ENCODE peak calls at places on chromosomes 13 and 19, in seven cellular contexts. One of them, this sample, is unnamed. For H3K4me1 and H3K27me3, the result is how much of the 10 kb centered on the place peaks cover.

GRCh38 chr19:7522923-7523667 is 671 bp downstream of the MCOLN1 start:
- DNase-seq in GM23248: peak
- DNase-seq in colonic mucosa: no peak
- DNase-seq in naive thymus-derived CD4-positive, alpha-beta T cell: no peak
- DNase-seq in upper lobe of right lung: no peak
- DNase-seq in uterus: no peak
- DNase-seq in H9: no peak
- DNase-seq in this sample: no peak

GRCh38 chr19:27681972-27682371 is 1531.0 kb downstream of the UQCRFS1 start:
- DNase-seq in GM23248: no peak
- DNase-seq in colonic mucosa: no peak
- DNase-seq in naive thymus-derived CD4-positive, alpha-beta T cell: no peak
- DNase-seq in upper lobe of right lung: no peak
- DNase-seq in uterus: no peak
- DNase-seq in H9: no peak
- DNase-seq in this sample: no peak

GRCh38 chr19:55094456-55095259 is 19.0 kb downstream of the EPS8L1 start:
- DNase-seq in GM23248: no peak
- DNase-seq in colonic mucosa: no peak
- DNase-seq in naive thymus-derived CD4-positive, alpha-beta T cell: no peak
- DNase-seq in upper lobe of right lung: no peak
- DNase-seq in uterus: no peak
- DNase-seq in H9: peak
- DNase-seq in this sample: peak

GRCh38 chr19:33823341-33823740 is 26.7 kb downstream of the KCTD15 start:
- DNase-seq in GM23248: no peak
- DNase-seq in colonic mucosa: no peak
- DNase-seq in naive thymus-derived CD4-positive, alpha-beta T cell: no peak
- DNase-seq in upper lobe of right lung: peak
- DNase-seq in uterus: no peak
- DNase-seq in H9: no peak
- DNase-seq in this sample: peak

GRCh38 chr19:10769533-10770491 is 51.9 kb downstream of the DNM2 start:
- DNase-seq in GM23248: peak
- DNase-seq in colonic mucosa: no peak
- DNase-seq in naive thymus-derived CD4-positive, alpha-beta T cell: no peak
- DNase-seq in upper lobe of right lung: no peak
- DNase-seq in uterus: peak
- DNase-seq in H9: no peak
- DNase-seq in this sample: peak

GRCh38 chr13:74290324-74290773 is 156.1 kb upstream of the KLF12 start:
- DNase-seq in GM23248: peak
- DNase-seq in colonic mucosa: no peak
- DNase-seq in naive thymus-derived CD4-positive, alpha-beta T cell: no peak
- DNase-seq in upper lobe of right lung: no peak
- DNase-seq in uterus: peak
- DNase-seq in H9: peak
- DNase-seq in this sample: peak

GRCh38 chr13:27176772-27177171 is 5.2 kb upstream of the USP12 start:
- DNase-seq in GM23248: no peak
- DNase-seq in colonic mucosa: no peak
- DNase-seq in naive thymus-derived CD4-positive, alpha-beta T cell: no peak
- DNase-seq in upper lobe of right lung: no peak
- DNase-seq in uterus: no peak
- DNase-seq in H9: no peak
- DNase-seq in this sample: no peak

GRCh38 chr13:73262862-73263627 is 204.2 kb downstream of the KLF5 start:
- DNase-seq in GM23248: no peak
- DNase-seq in colonic mucosa: no peak
- DNase-seq in naive thymus-derived CD4-positive, alpha-beta T cell: no peak
- DNase-seq in upper lobe of right lung: no peak
- DNase-seq in uterus: no peak
- DNase-seq in H9: no peak
- DNase-seq in this sample: no peak

GRCh38 chr13:33326246-33326645 is 40.7 kb upstream of the STARD13 start:
- DNase-seq in GM23248: no peak
- DNase-seq in colonic mucosa: no peak
- DNase-seq in naive thymus-derived CD4-positive, alpha-beta T cell: no peak
- DNase-seq in upper lobe of right lung: no peak
- DNase-seq in uterus: no peak
- DNase-seq in H9: no peak
- DNase-seq in this sample: no peak

GRCh38 chr19:46755853-46756543 is 9.7 kb upstream of the STRN4 start:
- DNase-seq in GM23248: no peak
- DNase-seq in colonic mucosa: no peak
- DNase-seq in naive thymus-derived CD4-positive, alpha-beta T cell: no peak
- DNase-seq in upper lobe of right lung: no peak
- DNase-seq in uterus: no peak
- DNase-seq in H9: no peak
- DNase-seq in this sample: no peak

GRCh38 chr13:21625366-21625765 is 21.4 kb upstream of the MICU2 start:
- DNase-seq in GM23248: peak
- DNase-seq in colonic mucosa: peak
- DNase-seq in naive thymus-derived CD4-positive, alpha-beta T cell: no peak
- DNase-seq in upper lobe of right lung: no peak
- DNase-seq in uterus: no peak
- DNase-seq in H9: no peak
- DNase-seq in this sample: no peak

GRCh38 chr13:112846411-112847115 is 122.5 kb upstream of the MCF2L start:
- DNase-seq in GM23248: no peak
- DNase-seq in colonic mucosa: no peak
- DNase-seq in naive thymus-derived CD4-positive, alpha-beta T cell: no peak
- DNase-seq in upper lobe of right lung: no peak
- DNase-seq in uterus: no peak
- DNase-seq in H9: no peak
- DNase-seq in this sample: no peak

GRCh38 chr19:13961826-13962737 is 9.8 kb downstream of the DCAF15 start:
- DNase-seq in GM23248: no peak
- DNase-seq in colonic mucosa: no peak
- DNase-seq in naive thymus-derived CD4-positive, alpha-beta T cell: no peak
- DNase-seq in upper lobe of right lung: no peak
- DNase-seq in uterus: no peak
- DNase-seq in H9: peak
- DNase-seq in this sample: peak

GRCh38 chr13:23567792-23568480 is 2.3 kb upstream of the TNFRSF19 start:
- DNase-seq in GM23248: no peak
- DNase-seq in colonic mucosa: no peak
- DNase-seq in naive thymus-derived CD4-positive, alpha-beta T cell: no peak
- DNase-seq in upper lobe of right lung: no peak
- DNase-seq in uterus: no peak
- DNase-seq in H9: peak
- DNase-seq in this sample: peak

GRCh38 chr13:78241278-78241919 is 322.8 kb upstream of the EDNRB start:
- DNase-seq in GM23248: peak
- DNase-seq in colonic mucosa: peak
- DNase-seq in naive thymus-derived CD4-positive, alpha-beta T cell: no peak
- DNase-seq in upper lobe of right lung: peak
- DNase-seq in uterus: no peak
- DNase-seq in H9: peak
- DNase-seq in this sample: peak

GRCh38 chr19:47240996-47241918 is 10.3 kb upstream of the BBC3 start:
- DNase-seq in GM23248: peak
- DNase-seq in colonic mucosa: peak
- DNase-seq in naive thymus-derived CD4-positive, alpha-beta T cell: peak
- DNase-seq in upper lobe of right lung: peak
- DNase-seq in uterus: peak
- DNase-seq in H9: peak
- DNase-seq in this sample: peak

GRCh38 chr13:92842145-92842544 is 384.5 kb upstream of the GPC6 start:
- DNase-seq in GM23248: peak
- DNase-seq in colonic mucosa: no peak
- DNase-seq in naive thymus-derived CD4-positive, alpha-beta T cell: no peak
- DNase-seq in upper lobe of right lung: no peak
- DNase-seq in uterus: no peak
- DNase-seq in H9: no peak
- DNase-seq in this sample: no peak

GRCh38 chr19:42114412-42114811 is 17.8 kb downstream of the POU2F2 start:
- DNase-seq in GM23248: no peak
- DNase-seq in colonic mucosa: no peak
- DNase-seq in naive thymus-derived CD4-positive, alpha-beta T cell: no peak
- DNase-seq in upper lobe of right lung: no peak
- DNase-seq in uterus: no peak
- DNase-seq in H9: peak
- DNase-seq in this sample: peak

DNA sequence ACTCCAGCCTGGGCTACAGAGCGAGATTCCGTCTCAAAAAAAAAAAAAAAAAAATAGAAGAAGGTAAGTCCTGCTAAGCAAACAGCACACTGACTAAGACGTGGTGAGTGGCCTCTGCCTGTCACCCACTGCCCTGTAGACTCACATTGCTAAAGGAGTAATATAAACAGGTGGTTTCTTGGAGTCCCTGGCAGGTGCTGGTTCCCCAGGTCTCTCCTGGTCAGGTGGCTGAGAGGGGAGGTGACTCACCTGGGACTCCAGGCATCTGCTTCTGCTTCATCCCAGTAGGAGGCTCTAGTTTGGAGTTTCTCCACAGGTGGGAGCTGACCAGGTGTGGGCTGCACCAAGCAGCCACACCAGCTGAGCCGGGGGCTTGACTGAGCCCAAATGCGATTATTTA is at the start of gene OR10H1:
- DNase-seq in GM23248: no peak
- DNase-seq in colonic mucosa: no peak
- DNase-seq in naive thymus-derived CD4-positive, alpha-beta T cell: no peak
- DNase-seq in upper lobe of right lung: no peak
- DNase-seq in uterus: no peak
- DNase-seq in H9: no peak
- DNase-seq in this sample: no peak
- H3K4me1 ChIP-seq in GM23248: under half
- H3K4me1 ChIP-seq in colonic mucosa: under half
- H3K4me1 ChIP-seq in naive thymus-derived CD4-positive, alpha-beta T cell: under half
- H3K4me1 ChIP-seq in upper lobe of right lung: under half
- H3K4me1 ChIP-seq in uterus: under half
- H3K4me1 ChIP-seq in H9: under half
- H3K4me1 ChIP-seq in this sample: under half

GRCh38 chr13:72141845-72142470 is 275.0 kb upstream of the DACH1 start:
- DNase-seq in GM23248: no peak
- DNase-seq in colonic mucosa: no peak
- DNase-seq in naive thymus-derived CD4-positive, alpha-beta T cell: no peak
- DNase-seq in upper lobe of right lung: no peak
- DNase-seq in uterus: no peak
- DNase-seq in H9: no peak
- DNase-seq in this sample: no peak
- H3K27ac ChIP-seq in GM23248: no peak
- H3K27ac ChIP-seq in colonic mucosa: no peak
- H3K27ac ChIP-seq in naive thymus-derived CD4-positive, alpha-beta T cell: no peak
- H3K27ac ChIP-seq in upper lobe of right lung: no peak
- H3K27ac ChIP-seq in uterus: no peak
- H3K27ac ChIP-seq in H9: no peak
- H3K27ac ChIP-seq in this sample: no peak

GRCh38 chr19:3038214-3038613 is 9.1 kb upstream of the TLE2 start:
- DNase-seq in GM23248: no peak
- DNase-seq in colonic mucosa: no peak
- DNase-seq in naive thymus-derived CD4-positive, alpha-beta T cell: no peak
- DNase-seq in upper lobe of right lung: no peak
- DNase-seq in uterus: no peak
- DNase-seq in H9: no peak
- DNase-seq in this sample: no peak

GRCh38 chr19:3034194-3034844 is 5.2 kb upstream of the TLE2 start:
- DNase-seq in GM23248: no peak
- DNase-seq in colonic mucosa: no peak
- DNase-seq in naive thymus-derived CD4-positive, alpha-beta T cell: no peak
- DNase-seq in upper lobe of right lung: no peak
- DNase-seq in uterus: no peak
- DNase-seq in H9: no peak
- DNase-seq in this sample: no peak

GRCh38 chr19:3035542-3036118 is 6.5 kb upstream of the TLE2 start:
- DNase-seq in GM23248: peak
- DNase-seq in colonic mucosa: peak
- DNase-seq in naive thymus-derived CD4-positive, alpha-beta T cell: peak
- DNase-seq in upper lobe of right lung: peak
- DNase-seq in uterus: peak
- DNase-seq in H9: peak
- DNase-seq in this sample: peak

GRCh38 chr19:3034845-3035541 is 5.9 kb upstream of the TLE2 start:
- DNase-seq in GM23248: peak
- DNase-seq in colonic mucosa: no peak
- DNase-seq in naive thymus-derived CD4-positive, alpha-beta T cell: peak
- DNase-seq in upper lobe of right lung: no peak
- DNase-seq in uterus: peak
- DNase-seq in H9: no peak
- DNase-seq in this sample: no peak

DNA sequence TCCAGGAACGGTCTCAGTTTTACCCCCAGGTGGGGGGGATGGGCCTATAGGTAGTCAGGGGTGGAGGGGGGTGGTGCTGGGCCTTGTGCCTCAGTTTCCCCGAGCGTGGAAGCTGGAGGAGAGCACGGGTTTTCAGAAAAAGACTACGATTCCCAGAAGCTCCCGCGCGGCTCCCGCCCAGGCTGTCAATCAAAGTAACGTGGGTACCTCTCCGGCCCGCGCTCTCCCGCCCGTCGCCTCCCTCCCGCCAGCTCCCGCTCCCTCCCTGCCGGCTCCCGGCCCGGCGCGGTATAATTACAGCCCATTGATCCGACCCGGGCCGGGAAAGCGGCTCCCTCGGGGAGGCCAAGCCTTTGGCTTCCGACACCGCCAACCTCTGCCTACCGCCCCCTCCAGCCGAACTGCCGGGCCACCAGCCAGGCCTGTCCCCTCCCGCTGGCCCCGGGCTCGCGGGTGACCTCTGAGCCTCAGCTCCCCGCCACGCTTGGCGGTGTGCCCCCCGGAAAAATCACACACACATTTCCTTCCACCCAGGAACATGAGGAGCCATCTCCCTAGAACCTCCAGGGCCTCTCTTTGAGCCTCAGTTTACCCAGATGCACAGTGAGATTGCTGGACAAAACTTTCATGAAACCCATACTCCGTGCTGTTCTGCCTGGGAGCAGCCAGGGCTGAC is 7.2 kb upstream of the TLE2 start:
- DNase-seq in GM23248: peak
- DNase-seq in colonic mucosa: peak
- DNase-seq in naive thymus-derived CD4-positive, alpha-beta T cell: peak
- DNase-seq in upper lobe of right lung: peak
- DNase-seq in uterus: peak
- DNase-seq in H9: peak
- DNase-seq in this sample: peak
- H3K27me3 ChIP-seq in GM23248: under half
- H3K27me3 ChIP-seq in colonic mucosa: under half
- H3K27me3 ChIP-seq in naive thymus-derived CD4-positive, alpha-beta T cell: under half
- H3K27me3 ChIP-seq in upper lobe of right lung: under half
- H3K27me3 ChIP-seq in uterus: under half
- H3K27me3 ChIP-seq in H9: under half
- H3K27me3 ChIP-seq in this sample: under half

DNA sequence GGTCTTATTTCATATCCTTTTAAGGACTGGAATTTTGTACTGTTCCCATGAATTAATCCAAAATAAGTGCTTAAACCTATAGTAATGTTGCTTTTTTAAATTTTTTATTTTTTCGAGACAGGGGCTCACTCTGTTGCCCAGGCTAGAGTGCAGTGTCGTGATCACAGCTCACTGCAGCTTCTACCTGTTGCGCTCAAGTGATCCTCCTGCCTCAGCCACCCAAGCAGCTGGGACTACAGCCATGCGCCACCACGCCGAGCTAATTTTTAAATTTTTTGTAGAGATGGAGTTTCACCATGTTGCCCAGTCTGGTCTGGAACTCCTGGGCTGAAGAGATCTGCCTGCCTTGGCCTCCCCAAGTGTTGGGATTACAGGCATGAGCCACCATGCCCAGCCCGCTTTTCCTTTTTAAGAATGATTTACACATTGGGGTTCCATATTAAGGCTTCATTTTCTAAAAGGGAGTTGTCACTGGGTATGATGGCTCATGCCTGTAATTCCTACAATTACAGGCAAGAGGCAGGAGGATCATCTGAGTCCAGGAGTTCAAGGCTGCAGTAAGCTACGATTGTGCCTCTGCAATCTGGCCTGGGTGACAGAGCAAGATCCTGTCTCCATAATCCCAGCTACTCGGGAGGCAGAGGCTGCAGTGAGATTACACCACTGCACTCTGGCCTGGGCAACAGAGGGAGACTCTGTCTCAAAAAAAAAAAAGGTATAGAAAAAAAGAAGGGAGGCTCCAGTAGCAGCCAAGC is 28.3 kb upstream of the AKT2 start:
- DNase-seq in GM23248: no peak
- DNase-seq in colonic mucosa: no peak
- DNase-seq in naive thymus-derived CD4-positive, alpha-beta T cell: no peak
- DNase-seq in upper lobe of right lung: no peak
- DNase-seq in uterus: no peak
- DNase-seq in H9: no peak
- DNase-seq in this sample: no peak
- H3K4me1 ChIP-seq in GM23248: under half
- H3K4me1 ChIP-seq in colonic mucosa: under half
- H3K4me1 ChIP-seq in naive thymus-derived CD4-positive, alpha-beta T cell: under half
- H3K4me1 ChIP-seq in upper lobe of right lung: under half
- H3K4me1 ChIP-seq in uterus: under half
- H3K4me1 ChIP-seq in H9: under half
- H3K4me1 ChIP-seq in this sample: under half

This sample was measured in endodermal cell.